ENCODE peak calls at places on chromosomes 16 and 17, in four cellular contexts. X is choroid plexus epithelial cell, N is IMR-90, Z is neural progenitor cell. L is an unnamed sample.

GRCh38 chr16:2008631-2009301 is 855 bp downstream of the ZNF598 start:
- DNase-seq in X (peak), N (peak), Z (no peak), L (peak)

GRCh38 chr17:82449136-82449882 is 1.2 kb downstream of the CYBC1 start:
- DNase-seq in X (no peak), N (no peak), Z (peak), L (no peak)

GRCh38 chr17:77130521-77130920 is 10.2 kb upstream of the SEC14L1 start:
- DNase-seq in X (no peak), N (no peak), Z (no peak), L (no peak)

GRCh38 chr17:61770752-61771533 is 92.4 kb downstream of the BRIP1 start:
- DNase-seq in X (peak), N (peak), Z (no peak), L (peak)

GRCh38 chr16:3691778-3692177 is 25.5 kb downstream of the TRAP1 start:
- DNase-seq in X (no peak), N (no peak), Z (no peak), L (no peak)

GRCh38 chr16:11497851-11498289 is 88.8 kb downstream of the LITAF start:
- DNase-seq in X (peak), N (peak), Z (peak), L (peak)

GRCh38 chr16:16096161-16096857 is 127.0 kb downstream of the ABCC6 start:
- DNase-seq in X (peak), N (peak), Z (peak), L (peak)

GRCh38 chr17:17393976-17394375 is 82.8 kb upstream of the MED9 start:
- DNase-seq in X (no peak), N (no peak), Z (no peak), L (no peak)

GRCh38 chr17:4043862-4044261 is 79.6 kb upstream of the ATP2A3 start:
- DNase-seq in X (no peak), N (no peak), Z (no peak), L (no peak)

GRCh38 chr16:85610446-85611204 is 2.5 kb upstream of the GSE1 start:
- DNase-seq in X (peak), N (peak), Z (peak), L (peak)
- H3K4me3 ChIP-seq in X (peak), N (no peak), Z (peak), L (no peak)

GRCh38 chr17:68705331-68706166 is 104.4 kb upstream of the FAM20A start:
- DNase-seq in X (peak), N (peak), Z (no peak), L (peak)
- H3K4me3 ChIP-seq in X (no peak), N (no peak), Z (no peak), L (no peak)

GRCh38 chr16:86015606-86016005 is 116.6 kb downstream of the IRF8 start:
- DNase-seq in X (no peak), N (no peak), Z (no peak), L (no peak)

GRCh38 chr16:86013867-86014266 is 114.9 kb downstream of the IRF8 start:
- DNase-seq in X (no peak), N (no peak), Z (no peak), L (no peak)

GRCh38 chr16:86010680-86011141 is 111.7 kb downstream of the IRF8 start:
- DNase-seq in X (no peak), N (no peak), Z (no peak), L (no peak)

GRCh38 chr16:86011532-86011931 is 112.6 kb downstream of the IRF8 start:
- DNase-seq in X (no peak), N (no peak), Z (no peak), L (no peak)

GRCh38 chr16:86012221-86012620 is 113.3 kb downstream of the IRF8 start:
- DNase-seq in X (no peak), N (no peak), Z (no peak), L (no peak)
- H3K4me3 ChIP-seq in X (no peak), N (no peak), Z (no peak), L (no peak)

DNA sequence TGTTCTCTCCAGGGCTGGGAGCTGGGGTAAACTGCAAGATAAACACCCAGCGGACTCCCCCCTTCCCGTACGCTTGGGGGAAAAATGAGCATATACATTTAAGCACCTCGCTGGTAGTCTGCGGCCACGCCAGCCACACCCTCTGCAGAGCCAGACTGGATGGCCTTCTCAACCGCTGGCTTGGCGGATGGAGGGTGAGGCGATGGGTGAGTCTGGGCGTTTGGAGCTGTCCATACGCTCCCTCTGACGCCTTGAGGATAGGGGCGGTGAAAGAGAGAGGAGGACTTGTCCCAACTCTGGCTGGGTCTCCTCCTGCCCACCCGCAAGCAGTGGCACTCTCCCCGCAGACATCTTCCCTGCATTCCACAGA is 1.0 kb downstream of the ITGA3 start:
- DNase-seq in X (peak), N (peak), Z (peak), L (peak)
- H3K4me3 ChIP-seq in X (peak), N (peak), Z (peak), L (peak)

DNA sequence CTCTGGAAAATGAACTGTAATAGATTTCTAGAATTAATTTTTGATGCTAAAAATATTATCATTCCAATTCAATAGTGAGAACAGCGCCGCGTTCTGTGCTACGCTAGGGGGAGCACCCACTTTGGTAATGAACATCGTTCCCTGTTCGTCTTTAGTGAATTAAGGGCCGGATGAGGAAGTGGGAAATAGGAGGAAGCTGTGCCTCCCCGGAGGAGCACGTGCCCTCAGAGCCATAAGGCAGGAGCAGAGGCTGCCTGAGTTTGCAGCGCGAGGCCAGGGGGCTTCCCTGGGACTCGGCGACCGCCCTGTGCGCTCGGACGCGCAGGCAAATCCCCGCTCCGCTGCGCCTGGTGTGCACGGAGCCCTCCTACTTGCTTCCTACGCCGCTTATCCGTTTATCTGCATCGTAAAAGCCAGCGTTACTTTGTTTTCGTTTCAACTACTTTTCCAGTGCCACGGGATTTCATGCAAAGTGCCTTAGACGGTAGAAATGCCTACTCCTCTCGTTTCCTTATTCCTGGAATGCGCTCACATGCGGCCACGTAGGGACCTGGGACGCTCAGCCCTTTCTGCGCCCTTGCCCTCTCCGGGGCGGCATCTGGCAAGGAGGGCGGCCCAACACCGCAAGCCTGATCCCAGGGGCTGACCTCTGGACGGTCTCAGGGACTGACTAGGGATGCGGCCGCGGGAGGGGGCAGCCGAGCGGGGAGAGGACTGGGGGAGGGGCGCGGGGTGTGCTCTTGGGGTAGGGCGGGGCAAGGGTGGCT is 76.4 kb downstream of the KCNJ12 start:
- DNase-seq in X (peak), N (peak), Z (peak), L (peak)
- H3K4me3 ChIP-seq in X (peak), N (peak), Z (peak), L (peak)